ENCODE peak calls at places on chromosome 1, in nine cellular contexts. X is mucosa of descending colon, D is heart right ventricle, I is hepatocyte, S is cardiac muscle cell, L is tibial artery, Z is HCT116, Y is ovary, R is Peyer's patch. A is an unnamed sample.

GRCh38 chr1:234611799-234612351 is 1.9 kb upstream of the IRF2BP2 start:
- DNase-seq in X (peak; percentile 82), D (peak; percentile 45), I (peak; percentile 72), S (no peak), L (peak; percentile 92), Z (no peak), Y (peak; percentile 35), R (peak; percentile 76), A (peak; percentile 67)

GRCh38 chr1:39394598-39394997 is 96.8 kb upstream of the BMP8A start:
- DNase-seq in X (no peak), D (no peak), I (peak; percentile 45), S (no peak), L (no peak), Z (peak; percentile 82), Y (no peak), R (no peak), A (peak; percentile 54)

GRCh38 chr1:206690516-206690915 is 5.8 kb downstream of the MAPKAPK2 start:
- DNase-seq in X (no peak), D (peak; percentile 73), I (no peak), S (no peak), L (peak; percentile 82), Z (no peak), Y (no peak), R (no peak), A (no peak)

GRCh38 chr1:31669786-31670582 is 25.3 kb upstream of the PEF1 start:
- DNase-seq in X (peak; percentile 92), D (peak; percentile 83), I (peak; percentile 67), S (peak; percentile 70), L (peak; percentile 96), Z (peak; percentile 12), Y (peak; percentile 84), R (peak; percentile 92), A (peak; percentile 97)

GRCh38 chr1:15820478-15820877 is 13.0 kb upstream of the UQCRHL start:
- DNase-seq in X (no peak), D (no peak), I (no peak), S (peak; percentile 31), L (no peak), Z (no peak), Y (no peak), R (no peak), A (no peak)

GRCh38 chr1:38009088-38009840 is 3.3 kb upstream of the UTP11 start:
- DNase-seq in X (no peak), D (no peak), I (peak; percentile 34), S (peak; percentile 81), L (no peak), Z (no peak), Y (no peak), R (no peak), A (no peak)

GRCh38 chr1:159089184-159089791 is 12.7 kb upstream of the AIM2 start:
- DNase-seq in X (no peak), D (no peak), I (no peak), S (no peak), L (no peak), Z (no peak), Y (no peak), R (no peak), A (no peak)

GRCh38 chr1:37948841-37949240 is 2.0 kb upstream of the INPP5B start:
- DNase-seq in X (no peak), D (no peak), I (no peak), S (no peak), L (peak; percentile 32), Z (no peak), Y (no peak), R (no peak), A (no peak)

GRCh38 chr1:18814340-18815202 is 44.9 kb downstream of the TAS1R2 start:
- DNase-seq in X (no peak), D (no peak), I (no peak), S (no peak), L (no peak), Z (no peak), Y (no peak), R (no peak), A (no peak)

GRCh38 chr1:108036796-108037545 is 72.0 kb upstream of the VAV3 start:
- DNase-seq in X (no peak), D (no peak), I (no peak), S (no peak), L (no peak), Z (no peak), Y (no peak), R (no peak), A (no peak)

GRCh38 chr1:229882621-229883020 is 184.4 kb upstream of the GALNT2 start:
- DNase-seq in X (no peak), D (no peak), I (no peak), S (no peak), L (no peak), Z (no peak), Y (no peak), R (no peak), A (peak; percentile 1)

GRCh38 chr1:181601186-181601950 is 118.1 kb downstream of the CACNA1E start:
- DNase-seq in X (no peak), D (no peak), I (no peak), S (no peak), L (no peak), Z (no peak), Y (no peak), R (no peak), A (no peak)

GRCh38 chr1:32989160-32989894 is 24.7 kb upstream of the RNF19B start:
- DNase-seq in X (peak; percentile 65), D (peak; percentile 89), I (no peak), S (peak; percentile 98), L (peak; percentile 95), Z (peak; percentile 63), Y (peak; percentile 73), R (no peak), A (peak; percentile 56)

GRCh38 chr1:22970096-22970495 is 2.6 kb downstream of the LACTBL1 start:
- DNase-seq in X (no peak), D (no peak), I (no peak), S (no peak), L (no peak), Z (no peak), Y (no peak), R (no peak), A (no peak)

GRCh38 chr1:226632169-226632884 is 83.8 kb downstream of the STUM start:
- DNase-seq in X (no peak), D (no peak), I (no peak), S (no peak), L (peak; percentile 44), Z (no peak), Y (no peak), R (peak; percentile 38), A (no peak)

GRCh38 chr1:55067022-55067781 is 27.9 kb downstream of the PCSK9 start:
- DNase-seq in X (no peak), D (peak; percentile 76), I (no peak), S (no peak), L (peak; percentile 48), Z (no peak), Y (no peak), R (no peak), A (no peak)

DNA sequence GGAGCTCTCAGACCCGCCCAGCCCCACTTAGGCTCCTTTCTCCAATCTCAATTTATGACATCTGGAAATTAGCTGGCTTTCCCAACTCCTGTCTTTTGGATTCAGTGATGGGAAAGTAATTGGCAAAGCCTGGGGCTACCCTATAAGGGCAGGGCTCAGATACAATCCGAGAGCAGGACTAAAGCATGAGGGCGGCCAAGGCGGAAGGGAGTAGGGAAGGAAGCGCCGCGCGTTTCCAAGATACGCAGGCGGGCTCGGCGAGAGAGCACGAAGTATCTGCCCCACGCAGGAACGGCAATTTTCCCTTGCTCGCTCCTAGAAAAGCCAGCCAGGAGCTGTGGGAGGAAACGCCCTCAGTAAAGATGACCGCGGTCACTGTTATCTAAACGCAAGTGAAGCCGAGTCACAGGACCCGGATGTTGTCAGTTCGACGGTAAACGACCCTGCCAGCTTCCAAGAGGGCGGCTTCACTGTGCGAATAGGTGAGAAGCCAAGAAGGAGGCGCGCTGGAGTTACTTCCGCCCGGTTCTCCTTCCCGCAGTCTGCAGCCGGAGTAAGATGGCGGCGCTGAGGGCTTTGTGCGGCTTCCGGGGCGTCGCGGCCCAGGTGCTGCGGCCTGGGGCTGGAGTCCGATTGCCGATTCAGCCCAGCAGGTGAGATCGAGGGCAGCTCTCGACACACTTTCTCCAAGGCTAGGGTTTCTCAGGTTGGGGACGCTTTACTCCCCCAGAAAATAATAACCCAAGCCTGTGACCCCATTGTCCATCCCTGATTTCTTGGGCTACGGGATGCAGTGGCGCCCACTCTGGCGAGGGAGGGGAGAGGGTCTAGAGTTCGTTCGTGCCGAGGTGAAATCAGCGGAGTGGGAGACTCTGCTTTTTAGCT is at the start of gene NDUFS2:
- DNase-seq in X (peak; percentile 98), D (peak; percentile 99), I (peak; percentile 99), S (peak; percentile 100), L (peak; percentile 99), Z (peak; percentile 99), Y (peak; percentile 99), R (peak; percentile 95), A (peak; percentile 98)
- TF ChIP-seq CTCF in X (peak; percentile 15), D (no peak), I (peak; percentile 33), S (peak; percentile 30), L (no peak), Z (no peak), Y (no peak), R (peak; percentile 12), A (no peak)

GRCh38 chr1:183080406-183080805 is 57.2 kb downstream of the LAMC1 start:
- DNase-seq in X (no peak), D (no peak), I (no peak), S (no peak), L (no peak), Z (no peak), Y (no peak), R (no peak), A (no peak)
- H3K4me1 ChIP-seq in X (peaks cover 3% of the 10 kb centered on the region), D (peaks cover 75% of the 10 kb centered on the region), I (peaks cover 9% of the 10 kb centered on the region), S (peaks cover 4% of the 10 kb centered on the region), L (no peaks in the 10 kb centered on the region), Z (peaks cover 26% of the 10 kb centered on the region), Y (peaks cover 5% of the 10 kb centered on the region), R (no peaks in the 10 kb centered on the region), A (no peaks in the 10 kb centered on the region)

GRCh38 chr1:8736927-8737326 is 80.5 kb downstream of the RERE start:
- DNase-seq in X (no peak), D (no peak), I (no peak), S (peak; percentile 16), L (no peak), Z (no peak), Y (no peak), R (no peak), A (no peak)

GRCh38 chr1:8727809-8728213 is 89.6 kb downstream of the RERE start:
- DNase-seq in X (no peak), D (peak; percentile 36), I (no peak), S (peak; percentile 46), L (no peak), Z (no peak), Y (no peak), R (no peak), A (no peak)

GRCh38 chr1:8728464-8728863 is 89.0 kb downstream of the RERE start:
- DNase-seq in X (no peak), D (no peak), I (no peak), S (no peak), L (no peak), Z (no peak), Y (no peak), R (no peak), A (no peak)

GRCh38 chr1:8731162-8731561 is 86.3 kb downstream of the RERE start:
- DNase-seq in X (no peak), D (no peak), I (no peak), S (no peak), L (no peak), Z (no peak), Y (no peak), R (no peak), A (no peak)

GRCh38 chr1:8733463-8733862 is 84.0 kb downstream of the RERE start:
- DNase-seq in X (no peak), D (no peak), I (no peak), S (no peak), L (no peak), Z (no peak), Y (no peak), R (no peak), A (no peak)
- H3K9me3 ChIP-seq in X (peaks cover 5% of the 10 kb centered on the region), D (peaks cover 13% of the 10 kb centered on the region), I (no peaks in the 10 kb centered on the region), S (no peaks in the 10 kb centered on the region), L (no peaks in the 10 kb centered on the region), Z (no peaks in the 10 kb centered on the region), Y (no peaks in the 10 kb centered on the region), R (no peaks in the 10 kb centered on the region), A (no peaks in the 10 kb centered on the region)

GRCh38 chr1:90614872-90615271 is 102.2 kb downstream of the BARHL2 start:
- DNase-seq in X (no peak), D (no peak), I (no peak), S (no peak), L (no peak), Z (no peak), Y (no peak), R (no peak), A (no peak)
- TF ChIP-seq CTCF in X (no peak), D (peak; percentile 20), I (peak; percentile 31), S (peak; percentile 23), L (no peak), Z (no peak), Y (no peak), R (no peak), A (no peak)

A was measured in colonic mucosa.